ENCODE peak calls at places on chromosomes 3 and 15, in five cellular contexts. I, A, O, B and J are unnamed samples. For H3K27me3, the result is how much of the 10 kb centered on the place peaks cover.

GRCh38 chr15:62749445-62749844 is 293.1 kb upstream of the TPM1 start:
- DNase-seq in I (no peak), A (no peak), O (peak), B (no peak), J (peak)

GRCh38 chr15:96180062-96180745 is 150.3 kb upstream of the NR2F2 start:
- DNase-seq in I (no peak), A (no peak), O (no peak), B (no peak), J (no peak)

GRCh38 chr3:95883801-95884200 is 930.6 kb upstream of the EPHA6 start:
- DNase-seq in I (no peak), A (no peak), O (peak), B (no peak), J (peak)

GRCh38 chr3:149120051-149120972 is 9.1 kb upstream of the HPS3 start:
- DNase-seq in I (no peak), A (no peak), O (peak), B (no peak), J (peak)

GRCh38 chr3:140420621-140421357 is 257.1 kb upstream of the TRIM42 start:
- DNase-seq in I (peak), A (no peak), O (no peak), B (no peak), J (no peak)

GRCh38 chr15:65869954-65870871 is 922 bp downstream of the RAB11A start:
- DNase-seq in I (peak), A (peak), O (peak), B (no peak), J (peak)

GRCh38 chr3:149411583-149411982 is 34.1 kb upstream of the TM4SF1 start:
- DNase-seq in I (no peak), A (no peak), O (no peak), B (no peak), J (no peak)

GRCh38 chr3:58039609-58040008 is 31.4 kb downstream of the FLNB start:
- DNase-seq in I (no peak), A (no peak), O (peak), B (no peak), J (no peak)

GRCh38 chr15:79897701-79898113 is 893 bp upstream of the MTHFS start:
- DNase-seq in I (no peak), A (no peak), O (no peak), B (no peak), J (no peak)

GRCh38 chr3:196643201-196643749 is 3.8 kb downstream of the NRROS start:
- DNase-seq in I (no peak), A (no peak), O (no peak), B (no peak), J (no peak)

GRCh38 chr3:50423543-50423942 is 64.2 kb upstream of the TMEM115 start:
- DNase-seq in I (no peak), A (no peak), O (no peak), B (no peak), J (no peak)

GRCh38 chr3:131714585-131715220 is 211.9 kb upstream of the MRPL3 start:
- DNase-seq in I (no peak), A (no peak), O (no peak), B (no peak), J (no peak)

GRCh38 chr3:31614162-31614921 is 81.6 kb downstream of the STT3B start:
- DNase-seq in I (no peak), A (no peak), O (no peak), B (no peak), J (no peak)

GRCh38 chr15:88894348-88894818 is 961 bp downstream of the HAPLN3 start:
- DNase-seq in I (peak), A (peak), O (peak), B (no peak), J (peak)

GRCh38 chr15:67744331-67745058 is 80.8 kb upstream of the SKOR1 start:
- DNase-seq in I (no peak), A (no peak), O (no peak), B (no peak), J (no peak)

GRCh38 chr3:185623909-185624308 is 37.8 kb downstream of the SENP2 start:
- DNase-seq in I (no peak), A (no peak), O (no peak), B (no peak), J (no peak)

GRCh38 chr3:149489060-149489690 is 14.7 kb downstream of the TM4SF4 start:
- DNase-seq in I (peak), A (peak), O (peak), B (no peak), J (peak)

GRCh38 chr3:138801792-138802191 is 32.9 kb downstream of the PIK3CB start:
- DNase-seq in I (no peak), A (no peak), O (no peak), B (no peak), J (no peak)
- H3K27me3 ChIP-seq in I (under half), A (under half), O (under half), B (under half), J (under half)

GRCh38 chr3:126693921-126694320 is 10.1 kb upstream of the CHCHD6 start:
- DNase-seq in I (no peak), A (no peak), O (no peak), B (no peak), J (no peak)
- H3K27me3 ChIP-seq in I (under half), A (under half), O (under half), B (under half), J (under half)

GRCh38 chr15:38176696-38177095 is 75.9 kb upstream of the SPRED1 start:
- DNase-seq in I (no peak), A (no peak), O (no peak), B (no peak), J (no peak)

GRCh38 chr15:38169982-38170381 is 82.7 kb upstream of the SPRED1 start:
- DNase-seq in I (no peak), A (no peak), O (no peak), B (no peak), J (no peak)

GRCh38 chr15:38176155-38176554 is 76.5 kb upstream of the SPRED1 start:
- DNase-seq in I (no peak), A (no peak), O (no peak), B (no peak), J (no peak)

DNA sequence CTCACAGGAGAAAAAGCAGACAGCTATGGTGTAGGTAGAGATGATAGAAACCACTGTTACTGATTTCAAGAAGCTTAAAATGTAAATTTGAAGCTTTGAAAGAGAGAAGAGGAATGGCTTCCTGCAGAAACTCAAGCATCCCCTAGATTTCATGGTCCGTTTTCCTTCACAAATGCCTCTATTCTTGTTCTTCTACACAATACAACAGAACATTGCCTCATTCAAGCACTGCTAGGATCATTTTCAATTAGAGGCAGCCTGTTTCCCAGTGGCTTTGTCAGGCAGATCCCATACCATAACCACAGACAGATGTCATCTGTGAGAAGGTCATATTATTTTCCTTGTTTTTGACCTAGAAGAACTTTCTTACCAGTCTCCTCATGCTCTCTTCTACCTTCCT is 77.9 kb upstream of the SPRED1 start:
- DNase-seq in I (no peak), A (no peak), O (no peak), B (no peak), J (no peak)
- H3K27me3 ChIP-seq in I (under half), A (under half), O (under half), B (under half), J (under half)

DNA sequence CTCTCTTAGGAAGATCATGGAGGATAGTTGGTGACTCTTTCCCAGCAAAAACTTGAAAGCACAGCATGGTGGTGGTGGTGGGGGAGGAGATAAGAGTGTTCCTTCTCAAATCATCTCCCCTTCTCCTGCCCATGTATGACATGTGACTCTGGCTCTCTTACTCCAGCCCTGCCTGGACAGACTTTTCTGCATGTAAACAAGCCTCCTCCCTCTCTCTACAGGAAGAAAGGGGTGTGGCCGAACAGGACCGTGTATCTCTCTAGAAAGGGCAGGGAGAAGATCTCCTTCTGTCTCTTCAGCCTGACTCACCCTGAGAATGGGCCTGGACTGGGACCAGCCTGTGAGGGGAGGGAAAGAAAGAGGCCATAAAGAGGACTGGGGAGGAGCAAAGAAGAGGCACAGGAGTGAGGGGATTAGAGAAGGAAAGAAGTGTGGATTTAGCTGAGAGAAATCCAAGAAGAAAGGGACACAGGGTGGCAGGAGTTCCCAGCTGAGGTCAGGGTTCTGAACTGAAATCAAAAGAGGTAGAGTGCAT is 1.5 kb downstream of the CELF6 start:
- DNase-seq in I (no peak), A (peak), O (no peak), B (no peak), J (no peak)
- H3K27me3 ChIP-seq in I (under half), A (under half), O (under half), B (under half), J (under half)

DNA sequence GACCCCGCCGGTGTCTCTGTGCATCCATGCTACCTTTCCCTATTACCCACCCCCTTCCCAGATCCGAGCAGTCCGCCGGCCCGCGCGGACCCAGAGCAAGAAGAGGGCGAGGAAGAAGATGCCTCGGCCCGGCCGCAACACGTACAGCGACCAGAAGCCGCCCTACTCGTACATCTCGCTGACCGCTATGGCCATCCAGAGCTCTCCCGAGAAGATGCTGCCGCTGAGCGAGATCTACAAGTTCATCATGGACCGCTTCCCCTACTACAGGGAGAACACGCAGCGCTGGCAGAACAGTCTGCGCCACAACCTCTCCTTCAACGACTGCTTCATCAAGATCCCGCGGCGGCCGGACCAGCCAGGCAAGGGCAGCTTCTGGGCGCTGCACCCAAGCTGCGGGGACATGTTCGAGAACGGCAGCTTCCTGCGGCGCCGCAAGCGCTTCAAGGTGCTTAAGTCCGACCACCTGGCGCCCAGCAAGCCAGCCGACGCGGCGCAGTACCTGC is 788 bp downstream of the FOXB1 start:
- DNase-seq in I (peak), A (peak), O (no peak), B (no peak), J (no peak)
- H3K27me3 ChIP-seq in I (half or more), A (half or more), O (half or more), B (under half), J (under half)